ENCODE peak calls at places on chromosome 7, in ten cellular contexts. One of them, this sample, is unnamed.

GRCh38 chr7:45021604-45022296 is 21.7 kb downstream of the CCM2 start:
- DNase-seq in nephron progenitor cell: no peak
- DNase-seq in B cell: no peak
- DNase-seq in mesothelial cell of epicardium: no peak
- DNase-seq in neural crest cell: no peak
- DNase-seq in sigmoid colon: no peak
- DNase-seq in BJ: no peak
- DNase-seq in Calu3: no peak
- DNase-seq in HFFc6: peak; percentile 38
- DNase-seq in lower lobe of right lung: no peak
- DNase-seq in this sample: no peak

GRCh38 chr7:45701701-45702460 is 127.7 kb downstream of the ADCY1 start:
- DNase-seq in lower lobe of right lung: no peak
- DNase-seq in mesothelial cell of epicardium: no peak
- DNase-seq in HFFc6: no peak
- DNase-seq in neural crest cell: no peak
- DNase-seq in B cell: peak; percentile 3
- DNase-seq in nephron progenitor cell: no peak
- DNase-seq in sigmoid colon: no peak
- DNase-seq in Calu3: no peak
- DNase-seq in BJ: no peak
- DNase-seq in this sample: peak; percentile 40

GRCh38 chr7:45985902-45986301 is 64.8 kb upstream of the IGFBP3 start:
- DNase-seq in sigmoid colon: no peak
- DNase-seq in lower lobe of right lung: no peak
- DNase-seq in BJ: no peak
- DNase-seq in Calu3: peak; percentile 52
- DNase-seq in mesothelial cell of epicardium: no peak
- DNase-seq in HFFc6: peak; percentile 73
- DNase-seq in B cell: no peak
- DNase-seq in neural crest cell: no peak
- DNase-seq in nephron progenitor cell: no peak
- DNase-seq in this sample: no peak

GRCh38 chr7:124276005-124276606 is 243.2 kb upstream of the TMEM229A start:
- DNase-seq in B cell: no peak
- DNase-seq in BJ: no peak
- DNase-seq in nephron progenitor cell: peak; percentile 34
- DNase-seq in mesothelial cell of epicardium: no peak
- DNase-seq in neural crest cell: peak; percentile 39
- DNase-seq in Calu3: peak; percentile 38
- DNase-seq in lower lobe of right lung: no peak
- DNase-seq in sigmoid colon: no peak
- DNase-seq in HFFc6: no peak
- DNase-seq in this sample: no peak

GRCh38 chr7:123639646-123640045 is 16.0 kb upstream of the LMOD2 start:
- DNase-seq in BJ: no peak
- DNase-seq in sigmoid colon: no peak
- DNase-seq in B cell: no peak
- DNase-seq in nephron progenitor cell: no peak
- DNase-seq in neural crest cell: no peak
- DNase-seq in mesothelial cell of epicardium: no peak
- DNase-seq in lower lobe of right lung: no peak
- DNase-seq in HFFc6: no peak
- DNase-seq in Calu3: no peak
- DNase-seq in this sample: no peak

GRCh38 chr7:23972057-23972456 is 262.0 kb downstream of the STK31 start:
- DNase-seq in neural crest cell: no peak
- DNase-seq in lower lobe of right lung: no peak
- DNase-seq in Calu3: no peak
- DNase-seq in mesothelial cell of epicardium: no peak
- DNase-seq in HFFc6: no peak
- DNase-seq in BJ: no peak
- DNase-seq in B cell: no peak
- DNase-seq in sigmoid colon: no peak
- DNase-seq in nephron progenitor cell: no peak
- DNase-seq in this sample: no peak

GRCh38 chr7:138000081-138000701 is 1.7 kb downstream of the CREB3L2 start:
- DNase-seq in BJ: peak; percentile 92
- DNase-seq in Calu3: no peak
- DNase-seq in HFFc6: peak; percentile 92
- DNase-seq in mesothelial cell of epicardium: no peak
- DNase-seq in B cell: no peak
- DNase-seq in sigmoid colon: peak; percentile 83
- DNase-seq in lower lobe of right lung: no peak
- DNase-seq in neural crest cell: peak; percentile 28
- DNase-seq in nephron progenitor cell: peak; percentile 64
- DNase-seq in this sample: no peak

GRCh38 chr7:71937840-71938371 is 474.2 kb downstream of the CALN1 start:
- DNase-seq in BJ: no peak
- DNase-seq in sigmoid colon: no peak
- DNase-seq in B cell: no peak
- DNase-seq in nephron progenitor cell: no peak
- DNase-seq in HFFc6: no peak
- DNase-seq in Calu3: no peak
- DNase-seq in lower lobe of right lung: no peak
- DNase-seq in neural crest cell: no peak
- DNase-seq in mesothelial cell of epicardium: no peak
- DNase-seq in this sample: no peak

GRCh38 chr7:108147031-108147563 is 16.9 kb upstream of the LAMB4 start:
- DNase-seq in Calu3: no peak
- DNase-seq in neural crest cell: no peak
- DNase-seq in sigmoid colon: no peak
- DNase-seq in HFFc6: no peak
- DNase-seq in B cell: no peak
- DNase-seq in nephron progenitor cell: no peak
- DNase-seq in mesothelial cell of epicardium: no peak
- DNase-seq in BJ: no peak
- DNase-seq in lower lobe of right lung: no peak
- DNase-seq in this sample: no peak

GRCh38 chr7:116628971-116629586 is 42.9 kb upstream of the MET start:
- DNase-seq in Calu3: peak; percentile 15
- DNase-seq in neural crest cell: no peak
- DNase-seq in nephron progenitor cell: no peak
- DNase-seq in sigmoid colon: peak; percentile 69
- DNase-seq in BJ: no peak
- DNase-seq in HFFc6: peak; percentile 7
- DNase-seq in B cell: no peak
- DNase-seq in mesothelial cell of epicardium: no peak
- DNase-seq in lower lobe of right lung: no peak
- DNase-seq in this sample: no peak

GRCh38 chr7:43735403-43735801 is 6.1 kb upstream of the COA1 start:
- DNase-seq in BJ: no peak
- DNase-seq in HFFc6: no peak
- DNase-seq in Calu3: no peak
- DNase-seq in nephron progenitor cell: no peak
- DNase-seq in mesothelial cell of epicardium: no peak
- DNase-seq in neural crest cell: no peak
- DNase-seq in lower lobe of right lung: no peak
- DNase-seq in B cell: no peak
- DNase-seq in sigmoid colon: no peak
- DNase-seq in this sample: no peak

GRCh38 chr7:82153776-82154175 is 289.8 kb downstream of the CACNA2D1 start:
- DNase-seq in lower lobe of right lung: no peak
- DNase-seq in mesothelial cell of epicardium: no peak
- DNase-seq in nephron progenitor cell: no peak
- DNase-seq in Calu3: no peak
- DNase-seq in HFFc6: no peak
- DNase-seq in neural crest cell: no peak
- DNase-seq in B cell: no peak
- DNase-seq in sigmoid colon: no peak
- DNase-seq in BJ: no peak
- DNase-seq in this sample: no peak

GRCh38 chr7:157729566-157729965 is 392.8 kb downstream of the DNAJB6 start:
- DNase-seq in neural crest cell: no peak
- DNase-seq in B cell: no peak
- DNase-seq in Calu3: no peak
- DNase-seq in BJ: no peak
- DNase-seq in nephron progenitor cell: no peak
- DNase-seq in lower lobe of right lung: no peak
- DNase-seq in HFFc6: no peak
- DNase-seq in mesothelial cell of epicardium: no peak
- DNase-seq in sigmoid colon: no peak
- DNase-seq in this sample: no peak

DNA sequence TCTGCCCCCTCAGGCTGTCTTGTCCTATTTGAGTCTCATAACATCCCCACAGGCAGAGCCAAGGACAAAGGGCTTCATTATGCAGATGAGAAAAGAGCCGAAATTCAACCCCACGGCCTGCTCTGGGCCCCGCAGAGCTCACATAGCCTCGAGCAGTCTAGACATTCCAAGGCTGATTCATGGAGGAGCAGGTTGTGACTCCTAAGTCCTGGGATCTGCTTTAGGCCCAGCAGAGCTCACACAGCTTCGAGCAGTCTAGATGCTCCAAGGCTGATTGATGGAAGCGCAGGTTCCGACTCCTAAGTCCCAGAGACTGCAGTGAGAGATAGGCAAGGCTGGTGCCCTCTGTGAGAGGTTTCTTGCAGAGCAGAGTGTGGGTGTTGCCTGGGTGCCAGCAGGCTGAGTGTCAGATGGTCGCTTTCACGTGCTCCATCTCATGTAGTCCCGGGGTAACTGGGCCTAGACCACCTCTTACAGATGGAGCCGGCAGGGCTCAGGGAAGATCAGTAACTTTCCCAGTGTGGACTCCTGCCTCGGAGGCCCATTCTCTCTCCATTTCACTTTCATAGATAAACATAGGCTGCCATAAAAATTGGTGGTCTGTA is 436.1 kb upstream of the FOXK1 start:
- DNase-seq in mesothelial cell of epicardium: no peak
- DNase-seq in lower lobe of right lung: no peak
- DNase-seq in neural crest cell: no peak
- DNase-seq in sigmoid colon: no peak
- DNase-seq in HFFc6: no peak
- DNase-seq in nephron progenitor cell: no peak
- DNase-seq in B cell: no peak
- DNase-seq in BJ: no peak
- DNase-seq in Calu3: no peak
- DNase-seq in this sample: peak; percentile 48
- TF ChIP-seq CTCF in mesothelial cell of epicardium: no peak
- TF ChIP-seq CTCF in lower lobe of right lung: no peak
- TF ChIP-seq CTCF in neural crest cell: no peak
- TF ChIP-seq CTCF in sigmoid colon: no peak
- TF ChIP-seq CTCF in HFFc6: no peak
- TF ChIP-seq CTCF in nephron progenitor cell: no peak
- TF ChIP-seq CTCF in B cell: no peak
- TF ChIP-seq CTCF in BJ: no peak
- TF ChIP-seq CTCF in Calu3: no peak
- TF ChIP-seq CTCF in this sample: no peak

DNA sequence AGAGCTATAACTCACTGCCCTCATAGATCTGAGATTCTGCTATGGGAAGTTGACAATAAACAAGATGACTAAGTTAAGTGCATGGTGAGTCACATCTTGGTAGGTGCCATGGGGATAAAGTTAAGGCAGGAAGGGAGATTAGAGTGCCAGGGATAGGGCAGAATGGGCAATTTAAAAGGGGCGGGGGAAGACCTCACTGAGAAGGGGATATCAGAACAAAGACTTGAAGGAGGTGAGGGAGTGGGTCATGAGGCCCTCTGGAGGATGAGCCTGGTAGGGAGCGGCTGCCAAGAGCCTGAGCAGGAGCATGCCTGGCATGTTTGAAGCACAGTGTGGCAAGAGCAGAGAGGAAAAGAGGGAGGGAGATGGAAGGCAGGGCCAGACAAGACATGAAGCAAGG is 34.8 kb upstream of the INMT start:
- DNase-seq in mesothelial cell of epicardium: no peak
- DNase-seq in Calu3: no peak
- DNase-seq in BJ: no peak
- DNase-seq in B cell: no peak
- DNase-seq in nephron progenitor cell: no peak
- DNase-seq in sigmoid colon: no peak
- DNase-seq in HFFc6: peak; percentile 30
- DNase-seq in neural crest cell: no peak
- DNase-seq in lower lobe of right lung: no peak
- DNase-seq in this sample: peak; percentile 30
- TF ChIP-seq CTCF in mesothelial cell of epicardium: no peak
- TF ChIP-seq CTCF in Calu3: no peak
- TF ChIP-seq CTCF in BJ: no peak
- TF ChIP-seq CTCF in B cell: no peak
- TF ChIP-seq CTCF in nephron progenitor cell: no peak
- TF ChIP-seq CTCF in sigmoid colon: no peak
- TF ChIP-seq CTCF in HFFc6: no peak
- TF ChIP-seq CTCF in neural crest cell: no peak
- TF ChIP-seq CTCF in lower lobe of right lung: no peak
- TF ChIP-seq CTCF in this sample: no peak

DNA sequence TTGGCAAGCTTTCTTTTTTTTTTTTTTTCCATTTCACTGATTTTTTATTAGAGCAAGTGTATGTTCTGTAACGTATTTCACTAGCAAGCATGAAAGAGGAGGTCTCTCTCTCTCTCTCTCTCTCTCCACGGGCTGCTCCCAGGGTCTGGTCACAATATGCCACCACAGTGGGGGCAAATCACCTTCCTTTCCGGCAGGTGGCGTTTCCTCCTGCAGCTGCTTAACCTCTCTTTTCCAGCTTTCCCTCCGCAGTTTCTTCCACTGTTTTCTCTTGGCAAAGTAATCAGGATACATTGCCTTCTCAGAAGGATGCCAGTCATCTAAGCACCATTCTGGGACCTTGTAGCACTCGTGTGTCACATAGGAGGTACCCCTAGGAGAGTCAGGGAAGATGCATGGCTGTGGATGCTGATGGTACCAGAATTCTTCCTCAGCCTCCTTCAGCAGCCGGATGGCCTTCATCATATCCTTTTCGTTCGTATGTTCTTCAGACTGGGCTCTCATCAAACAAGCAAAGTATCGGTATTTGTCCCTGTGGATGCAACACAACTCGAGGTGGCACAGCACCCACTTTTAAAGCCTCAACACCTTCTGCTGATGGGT is 197.3 kb upstream of the PODXL start:
- DNase-seq in nephron progenitor cell: peak; percentile 38
- DNase-seq in Calu3: peak; percentile 44
- DNase-seq in B cell: no peak
- DNase-seq in BJ: no peak
- DNase-seq in sigmoid colon: no peak
- DNase-seq in HFFc6: no peak
- DNase-seq in lower lobe of right lung: no peak
- DNase-seq in mesothelial cell of epicardium: no peak
- DNase-seq in neural crest cell: no peak
- DNase-seq in this sample: no peak
- TF ChIP-seq CTCF in nephron progenitor cell: peak; percentile 42
- TF ChIP-seq CTCF in Calu3: peak; percentile 60
- TF ChIP-seq CTCF in B cell: no peak
- TF ChIP-seq CTCF in BJ: peak; percentile 40
- TF ChIP-seq CTCF in sigmoid colon: no peak
- TF ChIP-seq CTCF in HFFc6: peak; percentile 48
- TF ChIP-seq CTCF in lower lobe of right lung: no peak
- TF ChIP-seq CTCF in mesothelial cell of epicardium: no peak
- TF ChIP-seq CTCF in neural crest cell: peak; percentile 60
- TF ChIP-seq CTCF in this sample: peak; percentile 62

DNA sequence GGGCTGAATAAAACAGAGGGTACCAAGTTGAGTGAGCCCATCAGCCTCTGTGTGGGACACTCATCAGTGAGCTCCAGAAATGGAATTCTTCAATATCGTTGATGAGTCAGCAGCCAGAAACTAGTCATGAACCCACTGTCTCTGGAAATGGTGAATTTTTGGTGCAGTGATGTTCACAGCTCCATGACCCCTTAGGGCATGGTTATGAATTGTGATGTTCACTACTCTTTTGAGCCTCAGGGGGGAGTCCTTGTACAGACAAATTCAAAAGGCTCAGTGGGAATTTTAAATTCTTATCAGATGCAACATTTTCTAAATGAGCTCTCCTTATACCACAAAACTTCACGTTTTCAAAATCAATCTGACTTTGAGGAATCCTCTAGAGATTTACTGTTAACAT is 335.7 kb downstream of the PHTF2 start:
- DNase-seq in BJ: peak; percentile 51
- DNase-seq in mesothelial cell of epicardium: no peak
- DNase-seq in lower lobe of right lung: no peak
- DNase-seq in B cell: no peak
- DNase-seq in sigmoid colon: no peak
- DNase-seq in neural crest cell: no peak
- DNase-seq in nephron progenitor cell: no peak
- DNase-seq in HFFc6: peak; percentile 96
- DNase-seq in Calu3: peak; percentile 10
- DNase-seq in this sample: no peak
- TF ChIP-seq CTCF in BJ: peak; percentile 61
- TF ChIP-seq CTCF in mesothelial cell of epicardium: peak; percentile 66
- TF ChIP-seq CTCF in lower lobe of right lung: peak; percentile 43
- TF ChIP-seq CTCF in B cell: no peak
- TF ChIP-seq CTCF in sigmoid colon: no peak
- TF ChIP-seq CTCF in neural crest cell: peak; percentile 69
- TF ChIP-seq CTCF in nephron progenitor cell: peak; percentile 49
- TF ChIP-seq CTCF in HFFc6: peak; percentile 89
- TF ChIP-seq CTCF in Calu3: no peak
- TF ChIP-seq CTCF in this sample: peak; percentile 81

This sample was measured in chondrocyte.